ENCODE peak calls at places on chromosomes 13 and 19, in ten cellular contexts. V is C1 segment of cervical spinal cord; X is stimulated activated CD4-positive, alpha-beta T cell treated with anti-CD3 and anti-CD28 coated beads, Interleukin-1b, Interleukin-23, amount 100 ng/mL, for 24 hours; M is NCI-H146; B is endothelial cell; U is NCI-H2081; T is CD4-positive, alpha-beta memory T cell; F is astrocyte; I is stromal cell of bone marrow; D is EH. K is an unnamed sample.

GRCh38 chr19:524062-524674 is 7.4 kb upstream of the CDC34 start:
- DNase-seq in V (no peak), X (no peak), M (peak), B (no peak), U (no peak), T (no peak), F (no peak), I (no peak), D (peak), K (no peak)

GRCh38 chr19:39133431-39134270 is 8.1 kb downstream of the PAK4 start:
- DNase-seq in V (no peak), X (no peak), M (no peak), B (no peak), U (no peak), T (no peak), F (no peak), I (no peak), D (no peak), K (peak)

GRCh38 chr13:77306458-77306857 is 20.4 kb downstream of the MYCBP2 start:
- DNase-seq in V (no peak), X (no peak), M (no peak), B (no peak), U (no peak), T (no peak), F (no peak), I (no peak), D (no peak), K (no peak)

GRCh38 chr19:21221653-21222052 is 79.8 kb downstream of the ZNF431 start:
- DNase-seq in V (no peak), X (no peak), M (no peak), B (no peak), U (no peak), T (no peak), F (peak), I (no peak), D (peak), K (no peak)

GRCh38 chr13:79900356-79900755 is 419.4 kb downstream of the NDFIP2 start:
- DNase-seq in V (no peak), X (no peak), M (no peak), B (no peak), U (no peak), T (no peak), F (no peak), I (no peak), D (no peak), K (no peak)

GRCh38 chr19:3065675-3066357 is 3.5 kb upstream of the TLE5 start:
- DNase-seq in V (no peak), X (no peak), M (peak), B (no peak), U (peak), T (no peak), F (no peak), I (no peak), D (no peak), K (peak)

GRCh38 chr19:1501200-1501595 is 10.2 kb downstream of the REEP6 start:
- DNase-seq in V (no peak), X (no peak), M (no peak), B (no peak), U (no peak), T (no peak), F (no peak), I (no peak), D (no peak), K (no peak)

GRCh38 chr19:58551577-58552471 is 3.1 kb downstream of the CHMP2A start:
- DNase-seq in V (no peak), X (no peak), M (no peak), B (no peak), U (no peak), T (no peak), F (no peak), I (no peak), D (no peak), K (no peak)

GRCh38 chr13:99140831-99141230 is 59.8 kb upstream of the UBAC2 start:
- DNase-seq in V (no peak), X (no peak), M (no peak), B (no peak), U (no peak), T (no peak), F (no peak), I (no peak), D (no peak), K (no peak)

GRCh38 chr13:39967199-39967959 is 311.9 kb downstream of the COG6 start:
- DNase-seq in V (no peak), X (no peak), M (no peak), B (no peak), U (no peak), T (no peak), F (no peak), I (no peak), D (no peak), K (no peak)

GRCh38 chr13:112102243-112102642 is 35.3 kb downstream of the SOX1 start:
- DNase-seq in V (no peak), X (no peak), M (peak), B (no peak), U (peak), T (no peak), F (no peak), I (no peak), D (no peak), K (peak)

GRCh38 chr13:48476215-48476614 is 56.7 kb downstream of the RCBTB2 start:
- DNase-seq in V (no peak), X (no peak), M (no peak), B (no peak), U (no peak), T (no peak), F (no peak), I (no peak), D (no peak), K (no peak)

GRCh38 chr13:93244918-93245280 is 18.3 kb downstream of the GPC6 start:
- DNase-seq in V (no peak), X (no peak), M (no peak), B (no peak), U (no peak), T (no peak), F (peak), I (no peak), D (peak), K (no peak)